ENCODE peak calls at places on chromosomes 5 and 9, in four cellular contexts. P is H1, V is tibial nerve, R is DND-41. O is an unnamed sample. For H3K4me1, the result is how much of the 10 kb centered on the place peaks cover.

GRCh38 chr5:107469485-107469884 is 201.3 kb downstream of the EFNA5 start:
- DNase-seq in V (no peak), R (peak), P (no peak), O (no peak)

GRCh38 chr5:156326718-156327259 is at the start of gene SGCD:
- DNase-seq in P (no peak), R (no peak), V (peak), O (no peak)

GRCh38 chr9:121976751-121977150 is 116.4 kb downstream of the TTLL11 start:
- DNase-seq in P (no peak), R (no peak), V (no peak), O (no peak)

GRCh38 chr5:141822134-141822533 is 56.1 kb downstream of the PCDH1 start:
- DNase-seq in R (no peak), P (no peak), V (no peak), O (peak)

GRCh38 chr5:174935854-174936474 is 211.6 kb downstream of the MSX2 start:
- DNase-seq in R (peak), V (peak), P (peak), O (peak)

GRCh38 chr9:70403618-70404025 is 10.8 kb downstream of the KLF9 start:
- DNase-seq in P (no peak), R (no peak), V (no peak), O (no peak)

GRCh38 chr5:66312291-66312690 is 168.2 kb downstream of the SREK1 start:
- DNase-seq in P (no peak), R (no peak), V (no peak), O (no peak)

GRCh38 chr9:133959966-133960567 is 32.1 kb downstream of the VAV2 start:
- DNase-seq in V (no peak), R (no peak), P (no peak), O (no peak)

GRCh38 chr5:2577637-2578036 is 173.8 kb downstream of the IRX2 start:
- DNase-seq in V (no peak), P (no peak), R (no peak), O (no peak)

GRCh38 chr5:168030911-168031310 is 260.5 kb upstream of the WWC1 start:
- DNase-seq in R (no peak), P (no peak), V (no peak), O (no peak)

GRCh38 chr9:112050544-112051475 is 124.3 kb downstream of the SUSD1 start:
- DNase-seq in V (peak), P (no peak), R (no peak), O (peak)

GRCh38 chr9:89661956-89662717 is 57.3 kb downstream of the GADD45G start:
- DNase-seq in P (peak), V (peak), R (no peak), O (peak)

GRCh38 chr5:179914032-179914755 is 6.5 kb upstream of the TBC1D9B start:
- DNase-seq in P (no peak), V (no peak), R (no peak), O (peak)

GRCh38 chr9:105443121-105443520 is 4.7 kb upstream of the FSD1L start:
- DNase-seq in R (no peak), P (no peak), V (no peak), O (no peak)

GRCh38 chr9:136372561-136373299 is 739 bp downstream of the CARD9 start:
- DNase-seq in V (peak), P (no peak), R (no peak), O (no peak)

GRCh38 chr9:91178281-91179236 is 183.2 kb downstream of the AUH start:
- DNase-seq in V (no peak), P (no peak), R (no peak), O (peak)

GRCh38 chr9:89021154-89021803 is 30.0 kb downstream of the S1PR3 start:
- DNase-seq in P (no peak), R (no peak), V (peak), O (peak)

GRCh38 chr5:95942414-95942813 is 19.2 kb downstream of the ELL2 start:
- DNase-seq in P (no peak), V (no peak), R (no peak), O (no peak)
- H3K4me1 ChIP-seq in P (under half), V (under half), R (under half), O (under half)

DNA sequence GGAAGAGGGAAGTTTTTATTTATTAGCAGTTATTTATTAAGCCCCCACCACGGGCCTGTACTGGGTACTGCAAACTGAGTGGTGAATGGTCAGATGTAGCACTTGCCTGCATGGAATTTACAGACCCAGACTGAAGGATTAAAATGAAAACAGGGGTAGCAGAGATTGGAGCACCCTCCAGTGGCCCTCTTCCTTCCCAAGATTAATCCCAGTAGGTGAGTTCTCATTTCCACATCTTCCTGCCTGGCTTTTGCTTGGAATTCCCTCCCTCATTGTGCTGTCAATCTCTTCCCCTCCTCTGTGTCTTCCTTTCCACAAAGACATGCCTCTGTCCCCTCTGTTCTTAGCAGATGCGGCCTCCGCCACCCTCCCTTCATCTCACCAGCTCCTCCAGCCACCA is 39.2 kb downstream of the MVB12B start:
- DNase-seq in P (no peak), R (no peak), V (no peak), O (no peak)
- H3K4me1 ChIP-seq in P (under half), R (under half), V (under half), O (under half)

DNA sequence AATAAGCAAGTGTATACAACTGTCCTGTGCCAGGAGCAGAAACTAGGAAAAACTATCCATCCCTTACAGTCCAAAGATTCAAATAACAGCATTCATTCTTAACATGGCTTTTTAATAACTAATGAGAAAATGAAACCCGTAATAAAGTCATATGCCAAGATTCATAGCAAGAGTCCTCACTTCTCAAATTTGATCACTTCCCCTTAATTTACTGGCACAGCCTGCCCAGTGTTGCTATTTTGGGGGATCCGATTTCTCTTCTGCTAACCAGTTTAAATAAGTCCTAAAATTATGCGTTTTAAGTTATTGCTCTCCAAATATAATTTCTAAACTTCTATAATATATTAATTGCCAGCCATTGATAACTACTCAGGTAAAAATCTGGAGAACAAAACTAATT is 177.0 kb upstream of the PTGER4 start:
- DNase-seq in R (no peak), P (no peak), V (no peak), O (no peak)
- H3K4me1 ChIP-seq in R (half or more), P (under half), V (under half), O (under half)

GRCh38 chr9:87876708-87877107 is 6.0 kb upstream of the SPATA31E1 start:
- DNase-seq in R (no peak), V (no peak), P (no peak), O (no peak)

GRCh38 chr9:87875839-87876545 is 6.7 kb upstream of the SPATA31E1 start:
- DNase-seq in R (no peak), V (peak), P (no peak), O (no peak)

GRCh38 chr9:87873607-87874319 is 8.9 kb upstream of the SPATA31E1 start:
- DNase-seq in P (no peak), R (no peak), V (no peak), O (no peak)

GRCh38 chr9:87872079-87872624 is 10.5 kb upstream of the SPATA31E1 start:
- DNase-seq in P (no peak), R (no peak), V (no peak), O (no peak)

DNA sequence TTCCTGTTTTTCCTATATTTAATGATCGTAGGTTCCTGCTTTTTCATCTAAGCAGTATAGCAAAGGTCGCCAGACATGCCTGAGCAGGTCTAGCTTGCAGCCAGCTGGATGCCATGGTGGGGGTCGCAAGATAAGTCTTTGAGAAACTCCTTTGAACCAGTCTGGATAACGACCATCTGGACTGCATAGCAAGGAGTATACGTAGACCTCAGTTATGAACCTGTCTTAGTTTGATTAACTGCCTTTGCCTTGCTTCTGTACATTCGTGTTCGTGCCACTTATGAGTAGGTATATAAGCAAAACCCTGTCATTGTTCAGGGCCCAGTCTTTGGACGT is 8.4 kb upstream of the SPATA31E1 start:
- DNase-seq in V (no peak), R (no peak), P (no peak), O (no peak)
- H3K4me1 ChIP-seq in V (under half), R (under half), P (under half), O (under half)

GRCh38 chr5:170362625-170363024 is 26.5 kb downstream of the KCNMB1 start:
- DNase-seq in V (no peak), P (no peak), R (no peak), O (no peak)

GRCh38 chr5:170363671-170364070 is 25.5 kb downstream of the KCNMB1 start:
- DNase-seq in V (no peak), P (no peak), R (no peak), O (no peak)

GRCh38 chr5:170360712-170361501 is 28.3 kb downstream of the KCNMB1 start:
- DNase-seq in P (no peak), R (no peak), V (no peak), O (no peak)

GRCh38 chr5:170361600-170361999 is 27.6 kb downstream of the KCNMB1 start:
- DNase-seq in P (no peak), V (no peak), R (no peak), O (no peak)

GRCh38 chr5:170362102-170362501 is 27.1 kb downstream of the KCNMB1 start:
- DNase-seq in R (no peak), V (no peak), P (no peak), O (no peak)
- H3K4me1 ChIP-seq in R (under half), V (under half), P (under half), O (under half)

GRCh38 chr9:114811969-114812636 is 6.3 kb upstream of the TNFSF15 start:
- DNase-seq in V (no peak), R (no peak), P (no peak), O (no peak)
- H3K4me1 ChIP-seq in V (under half), R (under half), P (under half), O (under half)

DNA sequence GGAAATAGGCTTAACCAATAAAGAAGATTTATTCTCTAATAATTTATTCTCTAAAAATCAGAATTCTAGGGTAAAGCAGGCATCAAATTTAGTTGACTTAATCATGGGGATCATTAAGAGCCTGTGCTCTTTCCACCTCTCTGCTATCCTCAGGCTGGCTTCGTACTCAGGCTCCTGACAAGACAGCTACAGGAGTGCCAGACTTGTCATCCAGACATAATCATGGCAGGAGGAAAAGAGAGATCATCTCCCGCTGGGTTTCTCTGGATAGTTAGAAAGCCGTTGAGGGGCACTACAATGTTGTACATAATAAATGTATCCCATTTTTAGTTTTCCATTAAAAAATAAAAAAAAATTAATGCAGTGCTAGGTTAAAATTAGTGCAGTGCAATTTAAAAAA is 171.9 kb downstream of the SEC61B start:
- DNase-seq in P (no peak), V (no peak), R (no peak), O (no peak)
- H3K4me1 ChIP-seq in P (under half), V (under half), R (under half), O (under half)